ENCODE peak calls at places on chromosomes 11 and 22, in six cellular contexts. E is AG09309, Y is cardiac muscle cell, M is psoas muscle, C is pancreas, H is astrocyte of the spinal cord. J is an unnamed sample.

GRCh38 chr22:37206841-37207821 is 5.1 kb downstream of the SSTR3 start:
- DNase-seq in H (no peak), Y (no peak), E (no peak), C (no peak), M (peak), J (no peak)

GRCh38 chr22:19773470-19774040 is 13.0 kb downstream of the TBX1 start:
- DNase-seq in E (no peak), M (peak), H (no peak), C (peak), Y (no peak), J (no peak)

GRCh38 chr11:94721565-94722292 is 46.4 kb upstream of the AMOTL1 start:
- DNase-seq in E (no peak), H (no peak), C (no peak), M (no peak), Y (no peak), J (peak)

GRCh38 chr11:7050191-7050590 is 29.9 kb downstream of the NLRP14 start:
- DNase-seq in M (no peak), C (no peak), Y (no peak), E (no peak), H (no peak), J (no peak)

GRCh38 chr22:17792289-17792688 is 18.0 kb upstream of the BID start:
- DNase-seq in H (no peak), C (no peak), Y (peak), M (no peak), E (no peak), J (no peak)

GRCh38 chr11:17531071-17531817 is 13.0 kb downstream of the USH1C start:
- DNase-seq in E (no peak), M (no peak), H (peak), C (no peak), Y (no peak), J (no peak)

GRCh38 chr22:23178512-23179254 is 1.6 kb upstream of the BCR start:
- DNase-seq in M (peak), H (peak), C (peak), E (no peak), Y (peak), J (peak)

GRCh38 chr11:116715383-116715782 is 57.4 kb downstream of the BUD13 start:
- DNase-seq in C (no peak), M (no peak), E (no peak), Y (no peak), H (no peak), J (no peak)

GRCh38 chr11:84922212-84922805 is 704.8 kb downstream of the DLG2 start:
- DNase-seq in E (no peak), H (no peak), Y (peak), C (no peak), M (no peak), J (no peak)

GRCh38 chr11:2578934-2579280 is 120.9 kb downstream of the KCNQ1OT1 start:
- DNase-seq in E (no peak), Y (no peak), H (no peak), C (no peak), M (no peak), J (no peak)

GRCh38 chr11:69215784-69216415 is 60.2 kb downstream of the SMIM38 start:
- DNase-seq in E (no peak), Y (no peak), H (peak), M (no peak), C (no peak), J (peak)

GRCh38 chr11:94281321-94281720 is 23.1 kb upstream of the IZUMO1R start:
- DNase-seq in H (no peak), M (no peak), Y (peak), C (no peak), E (no peak), J (no peak)

GRCh38 chr22:38923463-38924196 is 33.8 kb upstream of the APOBEC3A start:
- DNase-seq in E (peak), H (peak), M (peak), Y (peak), C (no peak), J (peak)

GRCh38 chr11:107263865-107264563 is 193.6 kb downstream of the CWF19L2 start:
- DNase-seq in H (no peak), M (no peak), C (no peak), E (no peak), Y (no peak), J (no peak)

GRCh38 chr22:41910599-41911291 is 4.1 kb downstream of the SHISA8 start:
- DNase-seq in H (no peak), Y (no peak), C (no peak), E (no peak), M (peak), J (peak)

GRCh38 chr22:41603873-41604332 is 14.3 kb upstream of the PMM1 start:
- DNase-seq in Y (no peak), M (no peak), C (no peak), E (no peak), H (peak), J (no peak)

GRCh38 chr11:128687321-128687720 is 6.6 kb upstream of the FLI1 start:
- DNase-seq in E (no peak), C (peak), M (no peak), Y (no peak), H (no peak), J (peak)

GRCh38 chr22:46057206-46057605 is 80.2 kb upstream of the WNT7B start:
- DNase-seq in Y (no peak), H (peak), E (no peak), C (peak), M (peak), J (no peak)

GRCh38 chr11:120613264-120614226 is 102.0 kb downstream of the GRIK4 start:
- DNase-seq in E (no peak), C (no peak), H (no peak), Y (no peak), M (no peak), J (no peak)

GRCh38 chr11:43917851-43918250 is 24.6 kb upstream of the C11orf96 start:
- DNase-seq in C (no peak), E (no peak), H (no peak), M (no peak), Y (no peak), J (no peak)
- TF ChIP-seq CTCF in C (no peak), E (no peak), H (no peak), M (no peak), Y (no peak), J (no peak)

GRCh38 chr11:90845126-90845525 is 622.3 kb upstream of the CHORDC1 start:
- DNase-seq in E (no peak), H (no peak), C (no peak), Y (no peak), M (no peak), J (peak)
- H3K4me3 ChIP-seq in E (no peak), H (no peak), C (no peak), Y (no peak), M (no peak), J (no peak)

DNA sequence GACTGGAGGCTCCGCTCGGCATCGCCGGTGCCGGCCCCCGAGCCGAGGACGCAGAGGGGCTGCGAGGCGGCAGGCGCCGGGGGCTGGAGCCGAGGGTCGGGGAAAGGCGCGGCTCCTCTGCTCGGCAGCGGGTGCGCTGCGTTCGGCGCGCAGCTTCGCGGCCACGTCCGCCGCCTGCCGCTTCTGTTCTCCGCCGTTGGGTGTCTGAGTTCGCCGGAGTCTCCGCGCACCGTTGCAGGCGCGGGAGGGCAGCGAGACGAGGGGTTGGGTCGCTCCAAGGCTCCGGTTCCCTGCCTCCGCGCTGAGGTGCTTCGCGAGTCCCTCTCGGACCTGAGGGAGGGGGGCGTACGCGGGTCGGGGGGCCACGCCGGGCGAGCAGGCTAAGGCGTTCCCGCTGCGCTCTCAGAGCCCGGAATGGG is 350 bp downstream of the MN1 start:
- DNase-seq in H (peak), C (peak), E (no peak), Y (peak), M (peak), J (peak)
- TF ChIP-seq CTCF in H (peak), C (no peak), E (no peak), Y (peak), M (no peak), J (no peak)

GRCh38 chr22:35766654-35767580 is 49.2 kb downstream of the APOL5 start:
- DNase-seq in H (peak), E (no peak), M (no peak), C (no peak), Y (peak), J (peak)
- H3K4me3 ChIP-seq in H (peak), E (no peak), M (no peak), C (no peak), Y (no peak), J (no peak)

GRCh38 chr11:14376920-14377319 is 17.9 kb upstream of the RRAS2 start:
- DNase-seq in E (no peak), H (no peak), Y (no peak), M (no peak), C (no peak), J (peak)

GRCh38 chr11:14372011-14372410 is 13.0 kb upstream of the RRAS2 start:
- DNase-seq in H (no peak), M (no peak), C (no peak), Y (no peak), E (no peak), J (no peak)

GRCh38 chr11:14373941-14374646 is 15.1 kb upstream of the RRAS2 start:
- DNase-seq in H (peak), M (peak), E (peak), Y (no peak), C (no peak), J (peak)

GRCh38 chr11:14378171-14378570 is 19.2 kb upstream of the RRAS2 start:
- DNase-seq in M (no peak), H (no peak), C (no peak), E (no peak), Y (no peak), J (peak)

DNA sequence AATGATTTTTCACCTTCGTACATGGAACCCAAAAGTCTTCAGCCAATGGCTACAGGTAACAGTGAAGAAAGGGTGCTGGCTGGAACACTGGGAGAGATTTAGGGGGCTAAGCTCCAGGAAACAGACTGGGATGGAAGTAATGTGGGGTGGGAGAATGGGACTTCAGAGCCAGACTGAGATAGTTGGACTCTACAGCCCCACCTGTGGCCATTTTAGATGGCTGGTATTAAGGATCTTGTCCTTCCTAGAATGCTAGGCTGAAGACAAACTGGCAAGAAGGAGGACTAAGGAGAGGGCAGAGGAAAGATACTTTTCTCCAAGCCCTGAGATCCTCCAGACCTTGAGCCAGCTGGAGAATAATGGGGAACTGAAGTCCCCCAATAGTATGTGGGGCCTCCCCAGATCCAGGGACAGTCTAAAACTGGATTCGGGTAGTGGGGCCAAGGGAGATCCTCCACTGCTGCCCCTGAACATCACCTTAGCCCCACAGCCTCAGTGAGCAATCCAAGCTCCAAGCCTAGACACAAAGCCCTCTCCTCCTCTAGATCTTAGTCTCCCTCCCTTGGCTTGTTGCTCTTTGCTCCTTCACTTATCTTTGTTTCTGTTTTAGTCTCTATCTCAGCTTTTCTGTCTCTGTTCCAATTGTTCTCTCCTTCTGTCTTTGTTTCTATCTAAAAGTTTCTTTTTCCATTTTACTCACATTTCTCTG is 16.1 kb upstream of the RRAS2 start:
- DNase-seq in E (no peak), C (no peak), H (no peak), Y (no peak), M (no peak), J (no peak)
- TF ChIP-seq CTCF in E (peak), C (no peak), H (peak), Y (peak), M (peak), J (peak)

GRCh38 chr11:122100222-122101080 is 15.6 kb downstream of the BLID start:
- DNase-seq in C (peak), H (peak), M (peak), E (no peak), Y (peak), J (peak)

GRCh38 chr11:122099345-122100045 is 16.5 kb downstream of the BLID start:
- DNase-seq in H (peak), C (no peak), M (no peak), E (no peak), Y (no peak), J (peak)

GRCh38 chr11:122097419-122098001 is 18.5 kb downstream of the BLID start:
- DNase-seq in E (no peak), C (no peak), M (no peak), Y (no peak), H (peak), J (peak)

GRCh38 chr11:122095950-122096942 is 19.8 kb downstream of the BLID start:
- DNase-seq in Y (no peak), C (no peak), M (no peak), E (no peak), H (peak), J (no peak)

DNA sequence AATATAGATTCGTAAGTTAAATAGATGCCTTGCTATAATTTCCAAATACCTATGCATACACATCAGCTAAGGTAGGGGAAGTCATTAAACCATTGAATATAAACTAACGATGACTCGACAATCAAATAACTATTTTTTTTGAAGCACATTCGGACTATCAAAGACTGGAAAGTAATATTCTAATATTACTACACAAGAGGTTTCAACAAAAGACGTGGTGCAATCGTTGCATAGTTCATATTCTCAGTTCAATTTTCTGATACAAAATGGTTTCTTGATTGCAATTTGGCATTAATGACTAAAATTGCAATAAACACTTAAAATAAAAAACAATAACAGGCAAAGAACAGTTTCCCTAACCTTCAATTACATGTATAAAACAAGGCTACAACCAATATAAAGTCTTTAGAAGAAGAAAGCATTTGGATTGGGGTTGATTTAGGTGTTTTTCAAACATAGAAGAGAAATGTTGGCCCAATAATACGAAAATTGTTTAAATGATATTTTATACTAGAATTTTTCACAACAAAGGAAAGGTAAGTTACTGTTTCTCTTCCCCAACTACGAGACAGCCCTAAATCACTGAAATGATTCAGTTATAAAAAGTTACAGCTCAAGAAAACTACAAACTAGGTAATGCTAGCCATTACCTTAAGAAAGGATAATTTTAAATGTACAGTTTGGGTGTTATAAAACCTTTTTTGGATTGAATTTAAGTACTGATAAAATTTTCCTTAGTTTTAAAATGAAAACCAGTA is 17.6 kb downstream of the BLID start:
- DNase-seq in M (no peak), E (no peak), C (no peak), Y (no peak), H (no peak), J (peak)
- H3K4me3 ChIP-seq in M (peak), E (peak), C (peak), Y (peak), H (peak), J (peak)

J was measured in epithelial cell of esophagus.